ENCODE peak calls at places on chromosome 10, in ten cellular contexts. G is ELF-1; T is mammary epithelial cell; S is germinal center; B is adrenal gland; U is neural crest cell; F is SK-MEL-5; A is activated effector memory CD4-positive, alpha-beta T cell treated with Interleukin-2 at 50 U/mL for 16 hours; Z is BJ; N is NCI-H446. L is an unnamed sample.
A peak's percentile ranks its signal among the peaks of the same experiment; 100 is the strongest.

GRCh38 chr10:97574374-97575100 is 2.0 kb downstream of the ANKRD2 start:
- DNase-seq in G (peak; percentile 85), T (peak; percentile 90), S (no peak), B (peak; percentile 92), U (no peak), F (peak; percentile 78), A (no peak), Z (no peak), N (peak; percentile 12), L (no peak)

GRCh38 chr10:114239117-114239993 is at the start of gene VWA2:
- DNase-seq in G (peak; percentile 74), T (no peak), S (peak; percentile 43), B (no peak), U (peak; percentile 16), F (no peak), A (no peak), Z (no peak), N (no peak), L (no peak)

GRCh38 chr10:112374724-112375541 is 1.0 kb downstream of the ACSL5 start:
- DNase-seq in G (no peak), T (no peak), S (peak; percentile 53), B (no peak), U (no peak), F (no peak), A (peak; percentile 23), Z (no peak), N (no peak), L (peak; percentile 62)

GRCh38 chr10:26292058-26292457 is 75.5 kb downstream of the GAD2 start:
- DNase-seq in G (no peak), T (no peak), S (no peak), B (no peak), U (no peak), F (no peak), A (no peak), Z (no peak), N (no peak), L (no peak)

GRCh38 chr10:29329420-29329819 is 40.5 kb downstream of the LYZL1 start:
- DNase-seq in G (no peak), T (no peak), S (no peak), B (no peak), U (no peak), F (no peak), A (no peak), Z (no peak), N (no peak), L (no peak)

GRCh38 chr10:125265579-125265955 is 105.2 kb upstream of the CTBP2 start:
- DNase-seq in G (peak; percentile 29), T (no peak), S (no peak), B (no peak), U (no peak), F (no peak), A (no peak), Z (peak; percentile 54), N (no peak), L (no peak)

GRCh38 chr10:29784175-29784773 is 149.5 kb upstream of the SVIL start:
- DNase-seq in G (peak; percentile 92), T (peak; percentile 100), S (no peak), B (peak; percentile 58), U (no peak), F (peak; percentile 94), A (no peak), Z (peak; percentile 100), N (no peak), L (no peak)

GRCh38 chr10:33655165-33655815 is 320.8 kb upstream of the NRP1 start:
- DNase-seq in G (peak; percentile 14), T (no peak), S (no peak), B (no peak), U (no peak), F (peak; percentile 6), A (no peak), Z (no peak), N (no peak), L (no peak)

GRCh38 chr10:28349892-28350291 is 47.0 kb upstream of the MPP7 start:
- DNase-seq in G (no peak), T (no peak), S (no peak), B (no peak), U (no peak), F (no peak), A (no peak), Z (no peak), N (no peak), L (no peak)

L was measured in OCI-M1.